ENCODE peak calls at places on chromosomes 3 and 15, in six cellular contexts. One of them, this sample, is unnamed.

GRCh38 chr15:51580385-51580784 is 42.2 kb downstream of the DMXL2 start:
- DNase-seq in RWPE1: no peak
- DNase-seq in CD8-positive, alpha-beta memory T cell: no peak
- DNase-seq in M059J: no peak
- DNase-seq in ACHN: no peak
- DNase-seq in spleen: no peak
- DNase-seq in this sample: no peak

GRCh38 chr15:75153084-75153483 is 48.6 kb upstream of the C15orf39 start:
- DNase-seq in RWPE1: peak
- DNase-seq in CD8-positive, alpha-beta memory T cell: no peak
- DNase-seq in M059J: peak
- DNase-seq in ACHN: peak
- DNase-seq in spleen: no peak
- DNase-seq in this sample: peak

GRCh38 chr3:197795200-197795599 is 4.1 kb downstream of the LRCH3 start:
- DNase-seq in RWPE1: peak
- DNase-seq in CD8-positive, alpha-beta memory T cell: no peak
- DNase-seq in M059J: peak
- DNase-seq in ACHN: no peak
- DNase-seq in spleen: no peak
- DNase-seq in this sample: no peak

GRCh38 chr15:73049564-73050215 is 2.6 kb upstream of the NEO1 start:
- DNase-seq in RWPE1: no peak
- DNase-seq in CD8-positive, alpha-beta memory T cell: no peak
- DNase-seq in M059J: no peak
- DNase-seq in ACHN: no peak
- DNase-seq in spleen: no peak
- DNase-seq in this sample: no peak

GRCh38 chr15:23072633-23073032 is 33.3 kb upstream of the TUBGCP5 start:
- DNase-seq in RWPE1: no peak
- DNase-seq in CD8-positive, alpha-beta memory T cell: no peak
- DNase-seq in M059J: peak
- DNase-seq in ACHN: no peak
- DNase-seq in spleen: no peak
- DNase-seq in this sample: no peak

GRCh38 chr3:112671930-112672715 is 31.2 kb upstream of the CCDC80 start:
- DNase-seq in RWPE1: peak
- DNase-seq in CD8-positive, alpha-beta memory T cell: peak
- DNase-seq in M059J: peak
- DNase-seq in ACHN: peak
- DNase-seq in spleen: no peak
- DNase-seq in this sample: no peak

GRCh38 chr15:27776501-27776900 is 322.6 kb downstream of the OCA2 start:
- DNase-seq in RWPE1: no peak
- DNase-seq in CD8-positive, alpha-beta memory T cell: no peak
- DNase-seq in M059J: no peak
- DNase-seq in ACHN: no peak
- DNase-seq in spleen: no peak
- DNase-seq in this sample: no peak

GRCh38 chr3:54578417-54578816 is 349.4 kb downstream of the LRTM1 start:
- DNase-seq in RWPE1: no peak
- DNase-seq in CD8-positive, alpha-beta memory T cell: no peak
- DNase-seq in M059J: peak
- DNase-seq in ACHN: peak
- DNase-seq in spleen: no peak
- DNase-seq in this sample: no peak

GRCh38 chr15:40038267-40038653 is 721 bp downstream of the SRP14 start:
- DNase-seq in RWPE1: no peak
- DNase-seq in CD8-positive, alpha-beta memory T cell: no peak
- DNase-seq in M059J: no peak
- DNase-seq in ACHN: peak
- DNase-seq in spleen: no peak
- DNase-seq in this sample: no peak

GRCh38 chr3:122793568-122794416 is at the start of gene HSPBAP1:
- DNase-seq in RWPE1: peak
- DNase-seq in CD8-positive, alpha-beta memory T cell: peak
- DNase-seq in M059J: peak
- DNase-seq in ACHN: peak
- DNase-seq in spleen: peak
- DNase-seq in this sample: peak

GRCh38 chr3:4935347-4935746 is 43.9 kb upstream of the BHLHE40 start:
- DNase-seq in RWPE1: no peak
- DNase-seq in CD8-positive, alpha-beta memory T cell: no peak
- DNase-seq in M059J: peak
- DNase-seq in ACHN: no peak
- DNase-seq in spleen: no peak
- DNase-seq in this sample: no peak

GRCh38 chr3:66037330-66037985 is 1.3 kb downstream of the MAGI1 start:
- DNase-seq in RWPE1: peak
- DNase-seq in CD8-positive, alpha-beta memory T cell: no peak
- DNase-seq in M059J: peak
- DNase-seq in ACHN: peak
- DNase-seq in spleen: no peak
- DNase-seq in this sample: peak

GRCh38 chr3:165254812-165255211 is 58.6 kb upstream of the SLITRK3 start:
- DNase-seq in RWPE1: peak
- DNase-seq in CD8-positive, alpha-beta memory T cell: no peak
- DNase-seq in M059J: peak
- DNase-seq in ACHN: peak
- DNase-seq in spleen: no peak
- DNase-seq in this sample: no peak

GRCh38 chr3:133361435-133361834 is 38.4 kb upstream of the BFSP2 start:
- DNase-seq in RWPE1: no peak
- DNase-seq in CD8-positive, alpha-beta memory T cell: no peak
- DNase-seq in M059J: no peak
- DNase-seq in ACHN: no peak
- DNase-seq in spleen: no peak
- DNase-seq in this sample: no peak

GRCh38 chr3:20666091-20666490 is 480.1 kb upstream of the SGO1 start:
- DNase-seq in RWPE1: no peak
- DNase-seq in CD8-positive, alpha-beta memory T cell: no peak
- DNase-seq in M059J: no peak
- DNase-seq in ACHN: no peak
- DNase-seq in spleen: no peak
- DNase-seq in this sample: no peak

This sample was measured in GM13976.